ENCODE peak calls at places on chromosomes 2 and 18, in five cellular contexts. C is cardiac fibroblast, Q is astrocyte of the spinal cord, X is HFF-Myc, Z is lower lobe of right lung. H is an unnamed sample.

GRCh38 chr2:36277146-36277808 is 78.3 kb upstream of the CRIM1 start:
- DNase-seq in C (peak; percentile 94), Q (peak; percentile 91), X (peak; percentile 16), Z (no peak), H (peak; percentile 45)

GRCh38 chr18:49025767-49026500 is 75.2 kb upstream of the SMAD7 start:
- DNase-seq in C (no peak), Q (no peak), X (no peak), Z (no peak), H (no peak)

GRCh38 chr2:224055101-224055500 is 16.0 kb upstream of the SERPINE2 start:
- DNase-seq in C (peak; percentile 53), Q (no peak), X (no peak), Z (no peak), H (no peak)

GRCh38 chr18:55546873-55547704 is 40.9 kb downstream of the TCF4 start:
- DNase-seq in C (peak; percentile 65), Q (peak; percentile 86), X (peak; percentile 19), Z (no peak), H (no peak)

GRCh38 chr2:105181282-105181681 is 60.3 kb upstream of the GPR45 start:
- DNase-seq in C (no peak), Q (no peak), X (no peak), Z (no peak), H (no peak)

GRCh38 chr18:45566025-45566740 is 49.1 kb upstream of the SLC14A2 start:
- DNase-seq in C (peak; percentile 45), Q (peak; percentile 72), X (peak; percentile 67), Z (no peak), H (no peak)

GRCh38 chr2:101983928-101984327 is 7.8 kb upstream of the IL1R2 start:
- DNase-seq in C (peak; percentile 41), Q (no peak), X (no peak), Z (no peak), H (no peak)

GRCh38 chr2:132977812-132978529 is 308.0 kb upstream of the LYPD1 start:
- DNase-seq in C (peak; percentile 48), Q (peak; percentile 55), X (no peak), Z (no peak), H (peak; percentile 41)

GRCh38 chr18:68402784-68403183 is 312.1 kb downstream of the TMX3 start:
- DNase-seq in C (no peak), Q (no peak), X (no peak), Z (no peak), H (no peak)

GRCh38 chr2:100106460-100106859 is 35.9 kb downstream of the AFF3 start:
- DNase-seq in C (no peak), Q (peak; percentile 32), X (no peak), Z (no peak), H (peak; percentile 14)

GRCh38 chr2:151111599-151112278 is 149.9 kb downstream of the RBM43 start:
- DNase-seq in C (peak; percentile 82), Q (peak; percentile 83), X (peak; percentile 50), Z (no peak), H (no peak)

GRCh38 chr2:219446101-219446504 is 11.5 kb downstream of the SPEG start:
- DNase-seq in C (peak; percentile 62), Q (peak; percentile 73), X (no peak), Z (no peak), H (no peak)

GRCh38 chr2:135043345-135043744 is 3.9 kb downstream of the MAP3K19 start:
- DNase-seq in C (peak; percentile 25), Q (no peak), X (no peak), Z (no peak), H (no peak)

GRCh38 chr2:7835693-7836680 is 845.9 kb upstream of the ID2 start:
- DNase-seq in C (no peak), Q (peak; percentile 22), X (no peak), Z (no peak), H (no peak)

GRCh38 chr2:72757177-72757775 is 68.6 kb downstream of the EXOC6B start:
- DNase-seq in C (peak; percentile 51), Q (peak; percentile 32), X (no peak), Z (no peak), H (peak; percentile 98)

GRCh38 chr2:219178377-219179175 is 501 bp downstream of the RETREG2 start:
- DNase-seq in C (peak; percentile 32), Q (peak; percentile 19), X (no peak), Z (peak; percentile 73), H (peak; percentile 47)

GRCh38 chr18:55566456-55566935 is 21.5 kb downstream of the TCF4 start:
- DNase-seq in C (no peak), Q (no peak), X (no peak), Z (no peak), H (no peak)

GRCh38 chr2:235826791-235827190 is 332.9 kb downstream of the AGAP1 start:
- DNase-seq in C (no peak), Q (no peak), X (no peak), Z (no peak), H (no peak)

GRCh38 chr2:2184549-2185249 is 146.4 kb downstream of the MYT1L start:
- DNase-seq in C (no peak), Q (no peak), X (no peak), Z (no peak), H (no peak)

GRCh38 chr2:169509230-169509917 is at the start of gene KLHL41:
- DNase-seq in C (peak; percentile 51), Q (peak; percentile 67), X (no peak), Z (no peak), H (peak; percentile 78)

GRCh38 chr2:142693171-142693950 is 184.1 kb upstream of the KYNU start:
- DNase-seq in C (no peak), Q (no peak), X (no peak), Z (no peak), H (no peak)

GRCh38 chr18:63022429-63023022 is 297.0 kb downstream of the BCL2 start:
- DNase-seq in C (no peak), Q (no peak), X (no peak), Z (no peak), H (peak; percentile 12)

GRCh38 chr2:54520687-54521086 is 64.6 kb downstream of the SPTBN1 start:
- DNase-seq in C (peak; percentile 94), Q (peak; percentile 93), X (peak; percentile 52), Z (no peak), H (peak; percentile 82)

GRCh38 chr18:9925795-9926194 is 12.0 kb downstream of the VAPA start:
- DNase-seq in C (no peak), Q (no peak), X (no peak), Z (no peak), H (no peak)

GRCh38 chr2:241629762-241630435 is 7.1 kb downstream of the THAP4 start:
- DNase-seq in C (no peak), Q (peak; percentile 52), X (no peak), Z (no peak), H (no peak)

GRCh38 chr2:96241901-96242611 is 23.7 kb downstream of the TMEM127 start:
- DNase-seq in C (peak; percentile 92), Q (peak; percentile 54), X (no peak), Z (peak; percentile 61), H (peak; percentile 88)

DNA sequence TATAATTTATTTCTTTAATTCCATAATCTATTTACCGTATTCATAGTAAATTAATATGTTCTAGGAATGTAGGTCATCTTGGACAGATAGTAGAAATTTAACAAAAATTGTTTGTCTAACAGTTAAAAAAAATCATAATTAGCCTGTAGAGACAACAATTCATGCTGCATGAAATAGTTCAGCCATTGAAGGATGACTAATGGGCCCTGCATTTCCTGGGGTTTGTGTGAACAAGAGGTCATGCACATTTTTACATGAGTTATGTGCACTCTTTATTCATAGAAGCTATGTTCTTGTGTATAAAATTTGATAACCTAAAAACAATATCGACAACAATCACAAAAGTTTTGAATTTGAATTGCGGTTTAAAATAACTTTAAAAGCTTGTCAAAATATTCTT is 1663.6 kb downstream of the SUCLG1 start:
- DNase-seq in C (peak; percentile 84), Q (peak; percentile 61), X (no peak), Z (no peak), H (no peak)
- H3K4me3 ChIP-seq in C (no peak overlapping the region), Q (no peak overlapping the region), X (no peak overlapping the region), Z (no peak overlapping the region), H (no peak overlapping the region)

DNA sequence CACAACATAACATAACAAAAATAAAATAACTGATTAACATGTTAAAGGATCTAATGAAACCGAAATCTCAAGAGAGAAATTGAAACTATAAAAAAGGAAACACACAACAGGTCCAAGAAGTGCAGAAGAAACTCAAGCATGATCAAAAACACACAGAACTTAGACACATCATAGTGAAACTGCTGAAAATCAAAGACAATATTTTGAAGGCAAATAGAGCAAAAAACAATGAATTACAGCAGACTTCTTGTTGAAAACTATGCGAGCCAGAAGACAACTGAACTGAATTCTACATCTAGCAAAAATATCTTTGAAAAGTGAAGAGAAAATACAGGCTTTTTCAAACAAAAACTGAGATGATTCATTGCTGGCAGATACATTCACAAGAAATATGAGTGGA is 61.3 kb downstream of the UGP2 start:
- DNase-seq in C (peak; percentile 50), Q (no peak), X (no peak), Z (no peak), H (no peak)
- H3K4me3 ChIP-seq in C (no peak overlapping the region), Q (no peak overlapping the region), X (no peak overlapping the region), Z (no peak overlapping the region), H (no peak overlapping the region)

GRCh38 chr2:9941196-9941995 is 10.1 kb upstream of the GRHL1 start:
- DNase-seq in C (peak; percentile 68), Q (peak; percentile 83), X (no peak), Z (no peak), H (peak; percentile 64)
- H3K4me3 ChIP-seq in C (no peak overlapping the region), Q (no peak overlapping the region), X (no peak overlapping the region), Z (no peak overlapping the region), H (no peak overlapping the region)

DNA sequence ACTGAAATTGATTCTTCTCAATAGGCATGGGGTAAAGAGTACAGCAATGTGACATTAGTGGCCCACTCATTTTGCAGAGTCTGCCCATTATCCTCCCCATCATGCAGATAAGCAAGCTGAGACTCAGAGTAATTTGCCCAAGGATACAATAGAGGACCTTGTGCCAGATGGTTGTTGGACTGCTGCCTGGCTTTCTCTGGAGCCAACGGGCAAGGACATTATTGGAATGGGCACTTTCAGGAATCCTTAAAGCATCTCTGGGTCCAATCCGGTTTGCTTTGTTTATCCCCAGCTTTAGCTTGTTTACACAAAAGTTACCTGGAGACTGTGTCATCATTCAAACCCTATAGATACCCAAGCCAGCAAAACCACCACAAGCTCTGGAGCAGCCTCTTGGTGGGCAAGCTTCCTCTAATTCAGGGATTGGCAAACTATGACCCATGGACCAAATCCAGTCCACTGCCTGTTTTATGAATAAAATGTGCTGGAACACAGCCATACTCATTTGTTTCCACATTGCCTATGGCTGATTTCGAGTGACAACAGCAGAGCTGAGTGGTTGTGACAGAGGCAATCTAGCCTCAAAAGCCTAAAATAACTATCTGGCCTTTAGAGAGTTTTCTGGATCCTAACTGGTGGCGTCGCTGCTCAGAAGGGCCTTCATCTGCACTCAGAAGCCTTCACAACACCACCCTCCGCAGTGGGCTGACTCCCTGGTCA is 147.3 kb downstream of the CCBE1 start:
- DNase-seq in C (no peak), Q (no peak), X (no peak), Z (no peak), H (peak; percentile 39)
- H3K4me3 ChIP-seq in C (no peak overlapping the region), Q (no peak overlapping the region), X (no peak overlapping the region), Z (no peak overlapping the region), H (no peak overlapping the region)

GRCh38 chr2:240569998-240570530 is 1.8 kb downstream of the RNPEPL1 start:
- DNase-seq in C (no peak), Q (no peak), X (no peak), Z (peak; percentile 50), H (no peak)
- H3K4me3 ChIP-seq in C (no peak overlapping the region), Q (no peak overlapping the region), X (no peak overlapping the region), Z (peak overlapping the region; percentile 84), H (no peak overlapping the region)

GRCh38 chr2:29323301-29323700 is 208.1 kb downstream of the CLIP4 start:
- DNase-seq in C (peak; percentile 8), Q (no peak), X (no peak), Z (no peak), H (no peak)
- H3K4me3 ChIP-seq in C (no peak overlapping the region), Q (no peak overlapping the region), X (no peak overlapping the region), Z (no peak overlapping the region), H (no peak overlapping the region)